ENCODE peak calls at places on chromosomes 13 and 19, in five cellular contexts. Q, P, H, E and X are unnamed samples. For H3K9me3, the result is how much of the 10 kb centered on the place peaks cover.

GRCh38 chr19:18809149-18809978 is 18.3 kb upstream of the COMP start:
- DNase-seq in P (no peak), Q (no peak), E (peak), H (no peak), X (no peak)

GRCh38 chr19:16943942-16944625 is 55.3 kb downstream of the F2RL3 start:
- DNase-seq in P (no peak), E (no peak), Q (no peak), H (no peak), X (no peak)

GRCh38 chr19:16589917-16590316 is 17.7 kb upstream of the SLC35E1 start:
- DNase-seq in H (no peak), E (peak), Q (no peak), P (no peak), X (no peak)

GRCh38 chr19:16070366-16070990 is 5.8 kb upstream of the TPM4 start:
- DNase-seq in H (peak), P (peak), E (no peak), Q (no peak), X (no peak)

GRCh38 chr19:13574933-13575332 is 68.7 kb upstream of the CACNA1A start:
- DNase-seq in P (no peak), H (peak), E (no peak), Q (peak), X (peak)

GRCh38 chr19:1434577-1435060 is 3.6 kb upstream of the RPS15 start:
- DNase-seq in E (no peak), H (no peak), P (no peak), Q (no peak), X (no peak)

GRCh38 chr13:102452831-102453230 is 51.0 kb upstream of the FGF14 start:
- DNase-seq in P (no peak), E (no peak), Q (no peak), H (no peak), X (no peak)

GRCh38 chr19:18086590-18087138 is at the start of gene IL12RB1:
- DNase-seq in P (no peak), E (no peak), Q (no peak), H (no peak), X (no peak)

GRCh38 chr13:59488436-59488835 is 675.3 kb downstream of the DIAPH3 start:
- DNase-seq in H (no peak), P (no peak), Q (no peak), E (no peak), X (no peak)

GRCh38 chr13:71864094-71864980 is 2.7 kb downstream of the DACH1 start:
- DNase-seq in Q (peak), E (peak), H (no peak), P (peak), X (no peak)

GRCh38 chr13:95261956-95262355 is 39.3 kb downstream of the ABCC4 start:
- DNase-seq in E (no peak), H (no peak), Q (no peak), P (no peak), X (no peak)

GRCh38 chr19:14540741-14541525 is 11.5 kb downstream of the TECR start:
- DNase-seq in P (no peak), E (no peak), H (no peak), Q (no peak), X (no peak)

GRCh38 chr19:14775855-14776254 is 2.5 kb downstream of the ADGRE2 start:
- DNase-seq in H (no peak), E (no peak), P (no peak), Q (no peak), X (no peak)

GRCh38 chr13:79722885-79723445 is 242.0 kb downstream of the NDFIP2 start:
- DNase-seq in E (no peak), H (no peak), Q (no peak), P (no peak), X (no peak)

GRCh38 chr13:85806553-85807175 is 7.4 kb upstream of the SLITRK6 start:
- DNase-seq in P (no peak), Q (peak), E (no peak), H (no peak), X (peak)

GRCh38 chr13:97211357-97211756 is 10.8 kb upstream of the MBNL2 start:
- DNase-seq in P (no peak), H (no peak), Q (no peak), E (no peak), X (no peak)

GRCh38 chr19:43634516-43634876 is 5.2 kb downstream of the CADM4 start:
- DNase-seq in Q (peak), H (no peak), E (no peak), P (no peak), X (no peak)

GRCh38 chr13:36377822-36378480 is 31.8 kb upstream of the SPART start:
- DNase-seq in Q (no peak), E (no peak), H (no peak), P (no peak), X (no peak)

GRCh38 chr13:100235311-100235901 is 146.5 kb downstream of the PCCA start:
- DNase-seq in Q (peak), E (no peak), P (peak), H (peak), X (peak)

GRCh38 chr13:32035701-32036100 is 4.1 kb downstream of the FRY start:
- DNase-seq in P (no peak), E (no peak), H (no peak), Q (no peak), X (no peak)

GRCh38 chr19:47421844-47422395 is 2.6 kb upstream of the MEIS3 start:
- DNase-seq in H (no peak), P (no peak), E (no peak), Q (peak), X (no peak)

GRCh38 chr13:83620535-83621220 is 261.6 kb downstream of the SLITRK1 start:
- DNase-seq in E (no peak), P (no peak), H (no peak), Q (no peak), X (no peak)

GRCh38 chr13:41356788-41357187 is 45.7 kb downstream of the NAA16 start:
- DNase-seq in H (no peak), P (no peak), E (no peak), Q (no peak), X (no peak)

GRCh38 chr13:108213946-108214345 is 1.4 kb downstream of the LIG4 start:
- DNase-seq in Q (peak), E (no peak), P (no peak), H (no peak), X (no peak)

GRCh38 chr19:53659292-53659691 is 27.5 kb downstream of the DPRX start:
- DNase-seq in Q (peak), E (no peak), H (no peak), P (peak), X (peak)

GRCh38 chr19:44807162-44807561 is 1.7 kb upstream of the BCAM start:
- DNase-seq in Q (no peak), H (peak), E (no peak), P (no peak), X (peak)

GRCh38 chr19:6021878-6022569 is 44.1 kb upstream of the RANBP3 start:
- DNase-seq in Q (peak), E (peak), P (peak), H (peak), X (peak)

GRCh38 chr19:50003810-50004419 is 21.3 kb downstream of the VRK3 start:
- DNase-seq in Q (no peak), H (peak), E (no peak), P (peak), X (no peak)

GRCh38 chr13:66714795-66715194 is 515.3 kb downstream of the PCDH9 start:
- DNase-seq in E (no peak), H (no peak), Q (no peak), P (no peak), X (no peak)

GRCh38 chr13:66716502-66716901 is 513.6 kb downstream of the PCDH9 start:
- DNase-seq in Q (no peak), P (no peak), H (no peak), E (no peak), X (no peak)
- H3K9me3 ChIP-seq in Q (under half), P (under half), H (under half), E (under half), X (under half)

DNA sequence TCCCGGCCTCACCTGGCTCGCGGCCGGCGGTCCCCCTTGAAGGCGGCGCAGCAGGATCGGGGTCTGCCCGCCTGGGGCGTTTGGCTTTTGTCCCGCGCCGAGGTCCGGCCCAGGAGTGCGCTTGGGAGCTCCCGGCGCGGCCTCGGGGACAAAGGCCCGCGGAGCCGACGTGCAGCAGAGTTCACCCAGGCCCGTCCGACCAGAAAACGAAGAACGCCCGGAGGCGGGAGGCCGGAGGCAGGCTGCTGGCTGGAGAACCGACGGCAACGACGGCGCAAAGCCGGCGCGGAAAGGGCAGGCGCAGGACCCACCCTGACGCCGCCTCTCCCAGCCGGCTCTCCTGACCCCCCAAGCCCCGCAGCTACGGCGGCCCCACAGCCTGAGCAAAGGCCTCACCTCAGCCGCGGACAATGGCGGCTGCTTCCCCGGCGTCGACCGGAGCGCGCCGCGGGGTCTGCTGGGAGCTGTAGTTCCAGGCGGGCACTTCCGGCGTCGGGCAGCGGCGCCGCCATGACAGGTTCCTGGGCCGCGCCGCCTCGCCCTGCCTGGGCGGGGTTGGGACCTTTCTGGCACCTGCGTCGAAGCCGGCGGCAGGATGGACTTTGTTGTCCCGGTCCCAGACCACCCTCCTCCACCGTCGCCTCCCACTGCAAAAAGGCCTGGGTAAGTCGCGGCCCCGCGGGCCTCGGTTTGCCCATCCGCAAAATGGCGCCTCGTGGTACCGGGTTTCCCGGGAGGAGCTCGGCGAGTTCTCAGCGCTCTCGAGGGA is at the start of gene ZNF606:
- DNase-seq in E (peak), P (peak), H (peak), Q (peak), X (peak)
- H3K9me3 ChIP-seq in E (under half), P (under half), H (half or more), Q (under half), X (under half)

GRCh38 chr13:19252381-19252780 is 70.8 kb upstream of the TUBA3C start:
- DNase-seq in Q (no peak), P (no peak), E (no peak), H (no peak), X (no peak)
- H3K9me3 ChIP-seq in Q (under half), P (under half), E (under half), H (under half), X (under half)

GRCh38 chr19:37505958-37506386 is 767 bp upstream of the ZNF793 start:
- DNase-seq in Q (no peak), P (no peak), E (no peak), H (no peak), X (no peak)

GRCh38 chr19:37511186-37511585 is 4.4 kb downstream of the ZNF793 start:
- DNase-seq in H (no peak), E (no peak), Q (no peak), P (no peak), X (no peak)

GRCh38 chr19:37511821-37512220 is 5.1 kb downstream of the ZNF793 start:
- DNase-seq in P (no peak), Q (no peak), E (no peak), H (no peak), X (no peak)

GRCh38 chr19:37506387-37507166 is at the start of gene ZNF793:
- DNase-seq in E (peak), H (no peak), P (peak), Q (peak), X (no peak)

DNA sequence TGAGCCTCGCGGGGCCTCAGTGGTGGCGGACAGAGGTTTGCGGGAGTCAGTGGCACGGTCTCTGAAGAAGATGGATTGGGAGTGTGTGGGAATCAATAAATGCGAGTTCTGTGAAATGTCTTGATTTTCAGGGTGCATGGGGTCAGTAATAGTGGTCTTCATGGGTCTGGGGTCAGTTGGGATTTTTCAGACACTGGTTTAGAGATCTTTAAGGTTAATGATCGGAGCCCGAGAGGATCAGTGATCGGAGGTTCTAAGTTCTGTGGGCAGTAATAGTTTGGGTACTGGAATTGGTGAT is 377 bp downstream of the ZNF793 start:
- DNase-seq in E (no peak), P (no peak), H (no peak), Q (no peak), X (no peak)
- H3K9me3 ChIP-seq in E (under half), P (under half), H (half or more), Q (under half), X (half or more)

GRCh38 chr19:11721681-11722080 is 17.1 kb downstream of the ZNF823 start:
- DNase-seq in H (no peak), Q (no peak), E (no peak), P (no peak), X (no peak)
- H3K9me3 ChIP-seq in H (half or more), Q (under half), E (under half), P (under half), X (under half)

GRCh38 chr19:58428617-58429016 is 11.3 kb downstream of the ZNF132 start:
- DNase-seq in H (no peak), Q (no peak), E (no peak), P (no peak), X (no peak)
- H3K9me3 ChIP-seq in H (half or more), Q (under half), E (under half), P (under half), X (under half)

DNA sequence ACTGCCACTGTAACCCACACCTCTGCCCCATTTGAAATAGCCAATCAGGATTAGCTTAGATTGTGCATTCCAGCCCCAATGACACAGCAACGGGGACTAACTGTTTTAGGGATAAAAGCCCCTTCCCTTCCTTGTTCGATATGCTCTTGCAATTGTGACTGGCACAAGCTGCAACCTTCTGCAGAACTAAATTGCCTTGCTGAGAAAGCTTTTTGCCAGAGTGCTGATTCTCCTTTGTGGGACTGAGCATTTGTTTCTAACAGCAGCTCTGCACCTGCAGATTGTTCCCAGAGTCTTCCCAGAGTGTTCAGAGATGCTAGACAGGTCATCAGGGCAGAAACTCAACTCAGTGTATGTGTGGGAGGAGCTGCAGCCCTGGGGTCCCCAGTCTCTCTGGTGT is 115.8 kb downstream of the ZNF675 start:
- DNase-seq in E (no peak), Q (no peak), P (no peak), H (no peak), X (no peak)
- H3K9me3 ChIP-seq in E (under half), Q (under half), P (under half), H (under half), X (under half)